ENCODE peak calls at places on chromosome 7, in seven cellular contexts. One of them, this sample, is unnamed.

GRCh38 chr7:127598318-127598717 is 4.8 kb downstream of the FSCN3 start:
- DNase-seq in posterior cingulate gyrus: no peak
- DNase-seq in ELF-1: peak; percentile 65
- DNase-seq in fibroblast of gingiva: no peak
- DNase-seq in NCI-H460: no peak
- DNase-seq in nucleus accumbens: no peak
- DNase-seq in psoas muscle: no peak
- DNase-seq in this sample: no peak

GRCh38 chr7:11607676-11608075 is 224.3 kb downstream of the THSD7A start:
- DNase-seq in NCI-H460: no peak
- DNase-seq in nucleus accumbens: no peak
- DNase-seq in psoas muscle: no peak
- DNase-seq in ELF-1: no peak
- DNase-seq in posterior cingulate gyrus: no peak
- DNase-seq in fibroblast of gingiva: no peak
- DNase-seq in this sample: no peak

GRCh38 chr7:2040893-2041270 is 191.9 kb downstream of the MAD1L1 start:
- DNase-seq in NCI-H460: no peak
- DNase-seq in nucleus accumbens: no peak
- DNase-seq in posterior cingulate gyrus: no peak
- DNase-seq in ELF-1: no peak
- DNase-seq in fibroblast of gingiva: no peak
- DNase-seq in psoas muscle: peak; percentile 3
- DNase-seq in this sample: no peak

GRCh38 chr7:81308643-81309354 is 389.9 kb upstream of the SEMA3C start:
- DNase-seq in NCI-H460: no peak
- DNase-seq in nucleus accumbens: no peak
- DNase-seq in psoas muscle: no peak
- DNase-seq in posterior cingulate gyrus: no peak
- DNase-seq in fibroblast of gingiva: peak; percentile 80
- DNase-seq in ELF-1: no peak
- DNase-seq in this sample: no peak

GRCh38 chr7:5248201-5248885 is 34.4 kb upstream of the SLC29A4 start:
- DNase-seq in fibroblast of gingiva: no peak
- DNase-seq in psoas muscle: peak; percentile 59
- DNase-seq in nucleus accumbens: no peak
- DNase-seq in posterior cingulate gyrus: no peak
- DNase-seq in ELF-1: no peak
- DNase-seq in NCI-H460: no peak
- DNase-seq in this sample: no peak

GRCh38 chr7:72321637-72322036 is 90.5 kb downstream of the CALN1 start:
- DNase-seq in fibroblast of gingiva: no peak
- DNase-seq in psoas muscle: no peak
- DNase-seq in posterior cingulate gyrus: no peak
- DNase-seq in NCI-H460: no peak
- DNase-seq in ELF-1: no peak
- DNase-seq in nucleus accumbens: no peak
- DNase-seq in this sample: no peak

GRCh38 chr7:151885202-151885580 is 8.3 kb upstream of the PRKAG2 start:
- DNase-seq in fibroblast of gingiva: no peak
- DNase-seq in psoas muscle: no peak
- DNase-seq in NCI-H460: no peak
- DNase-seq in posterior cingulate gyrus: no peak
- DNase-seq in ELF-1: no peak
- DNase-seq in nucleus accumbens: no peak
- DNase-seq in this sample: no peak

GRCh38 chr7:113292105-113292504 is 173.8 kb upstream of the SMIM30 start:
- DNase-seq in posterior cingulate gyrus: no peak
- DNase-seq in NCI-H460: no peak
- DNase-seq in psoas muscle: no peak
- DNase-seq in ELF-1: no peak
- DNase-seq in nucleus accumbens: no peak
- DNase-seq in fibroblast of gingiva: no peak
- DNase-seq in this sample: no peak

GRCh38 chr7:140719711-140720110 is 23.2 kb downstream of the NDUFB2 start:
- DNase-seq in ELF-1: no peak
- DNase-seq in NCI-H460: no peak
- DNase-seq in fibroblast of gingiva: no peak
- DNase-seq in nucleus accumbens: no peak
- DNase-seq in psoas muscle: no peak
- DNase-seq in posterior cingulate gyrus: no peak
- DNase-seq in this sample: no peak

GRCh38 chr7:19119372-19119771 is 1.9 kb upstream of the TWIST1 start:
- DNase-seq in psoas muscle: no peak
- DNase-seq in ELF-1: no peak
- DNase-seq in posterior cingulate gyrus: no peak
- DNase-seq in NCI-H460: no peak
- DNase-seq in fibroblast of gingiva: no peak
- DNase-seq in nucleus accumbens: no peak
- DNase-seq in this sample: no peak

GRCh38 chr7:28686418-28686800 is 271.7 kb downstream of the TRIL start:
- DNase-seq in ELF-1: peak; percentile 75
- DNase-seq in fibroblast of gingiva: peak; percentile 35
- DNase-seq in nucleus accumbens: peak; percentile 39
- DNase-seq in NCI-H460: peak; percentile 45
- DNase-seq in posterior cingulate gyrus: peak; percentile 28
- DNase-seq in psoas muscle: no peak
- DNase-seq in this sample: peak; percentile 18

GRCh38 chr7:97307521-97308108 is 190.1 kb downstream of the SDHAF3 start:
- DNase-seq in posterior cingulate gyrus: no peak
- DNase-seq in psoas muscle: no peak
- DNase-seq in nucleus accumbens: no peak
- DNase-seq in ELF-1: no peak
- DNase-seq in fibroblast of gingiva: no peak
- DNase-seq in NCI-H460: peak; percentile 14
- DNase-seq in this sample: no peak

GRCh38 chr7:141697211-141697871 is 4.6 kb downstream of the DENND11 start:
- DNase-seq in psoas muscle: no peak
- DNase-seq in posterior cingulate gyrus: peak; percentile 76
- DNase-seq in NCI-H460: no peak
- DNase-seq in fibroblast of gingiva: no peak
- DNase-seq in ELF-1: no peak
- DNase-seq in nucleus accumbens: peak; percentile 39
- DNase-seq in this sample: no peak

GRCh38 chr7:55192718-55193117 is 172.4 kb upstream of the LANCL2 start:
- DNase-seq in fibroblast of gingiva: peak; percentile 83
- DNase-seq in posterior cingulate gyrus: no peak
- DNase-seq in NCI-H460: no peak
- DNase-seq in psoas muscle: no peak
- DNase-seq in ELF-1: no peak
- DNase-seq in nucleus accumbens: no peak
- DNase-seq in this sample: no peak

GRCh38 chr7:52355059-52355458 is 680.4 kb upstream of the POM121L12 start:
- DNase-seq in NCI-H460: no peak
- DNase-seq in ELF-1: peak; percentile 27
- DNase-seq in nucleus accumbens: no peak
- DNase-seq in fibroblast of gingiva: no peak
- DNase-seq in psoas muscle: no peak
- DNase-seq in posterior cingulate gyrus: no peak
- DNase-seq in this sample: peak; percentile 67

GRCh38 chr7:32299133-32299702 is 191.0 kb downstream of the LSM5 start:
- DNase-seq in posterior cingulate gyrus: no peak
- DNase-seq in ELF-1: peak; percentile 30
- DNase-seq in fibroblast of gingiva: no peak
- DNase-seq in psoas muscle: peak; percentile 25
- DNase-seq in NCI-H460: no peak
- DNase-seq in nucleus accumbens: no peak
- DNase-seq in this sample: peak; percentile 38

GRCh38 chr7:8434290-8435002 is 1.0 kb downstream of the NXPH1 start:
- DNase-seq in psoas muscle: no peak
- DNase-seq in nucleus accumbens: no peak
- DNase-seq in NCI-H460: no peak
- DNase-seq in ELF-1: peak; percentile 50
- DNase-seq in posterior cingulate gyrus: no peak
- DNase-seq in fibroblast of gingiva: no peak
- DNase-seq in this sample: no peak

GRCh38 chr7:29454899-29455451 is 108.7 kb upstream of the PRR15 start:
- DNase-seq in fibroblast of gingiva: no peak
- DNase-seq in ELF-1: no peak
- DNase-seq in NCI-H460: no peak
- DNase-seq in nucleus accumbens: no peak
- DNase-seq in psoas muscle: no peak
- DNase-seq in posterior cingulate gyrus: no peak
- DNase-seq in this sample: peak; percentile 41

GRCh38 chr7:138186951-138187351 is 110.7 kb downstream of the AKR1D1 start:
- DNase-seq in psoas muscle: no peak
- DNase-seq in NCI-H460: no peak
- DNase-seq in ELF-1: no peak
- DNase-seq in posterior cingulate gyrus: no peak
- DNase-seq in nucleus accumbens: no peak
- DNase-seq in fibroblast of gingiva: no peak
- DNase-seq in this sample: no peak

GRCh38 chr7:117092801-117093200 is 139.5 kb downstream of the ST7 start:
- DNase-seq in fibroblast of gingiva: peak; percentile 23
- DNase-seq in ELF-1: no peak
- DNase-seq in posterior cingulate gyrus: no peak
- DNase-seq in NCI-H460: no peak
- DNase-seq in nucleus accumbens: no peak
- DNase-seq in psoas muscle: no peak
- DNase-seq in this sample: no peak

GRCh38 chr7:122803323-122803722 is 82.9 kb downstream of the CADPS2 start:
- DNase-seq in fibroblast of gingiva: peak; percentile 29
- DNase-seq in nucleus accumbens: no peak
- DNase-seq in posterior cingulate gyrus: no peak
- DNase-seq in NCI-H460: peak; percentile 33
- DNase-seq in ELF-1: peak; percentile 8
- DNase-seq in psoas muscle: no peak
- DNase-seq in this sample: no peak

GRCh38 chr7:150716368-150716767 is at the start of gene GIMAP1:
- DNase-seq in psoas muscle: peak; percentile 18
- DNase-seq in ELF-1: no peak
- DNase-seq in fibroblast of gingiva: no peak
- DNase-seq in posterior cingulate gyrus: no peak
- DNase-seq in nucleus accumbens: no peak
- DNase-seq in NCI-H460: no peak
- DNase-seq in this sample: no peak

GRCh38 chr7:44087914-44088838 is 5.8 kb upstream of the POLM start:
- DNase-seq in psoas muscle: peak; percentile 84
- DNase-seq in ELF-1: no peak
- DNase-seq in NCI-H460: no peak
- DNase-seq in fibroblast of gingiva: peak; percentile 98
- DNase-seq in posterior cingulate gyrus: no peak
- DNase-seq in nucleus accumbens: no peak
- DNase-seq in this sample: no peak

GRCh38 chr7:139730746-139731612 is 46.8 kb downstream of the HIPK2 start:
- DNase-seq in fibroblast of gingiva: peak; percentile 88
- DNase-seq in nucleus accumbens: no peak
- DNase-seq in ELF-1: no peak
- DNase-seq in psoas muscle: no peak
- DNase-seq in NCI-H460: no peak
- DNase-seq in posterior cingulate gyrus: no peak
- DNase-seq in this sample: no peak

GRCh38 chr7:27162930-27163775 is 2.2 kb downstream of the HOXA9 start:
- DNase-seq in NCI-H460: no peak
- DNase-seq in nucleus accumbens: no peak
- DNase-seq in ELF-1: no peak
- DNase-seq in psoas muscle: no peak
- DNase-seq in fibroblast of gingiva: no peak
- DNase-seq in posterior cingulate gyrus: no peak
- DNase-seq in this sample: no peak

GRCh38 chr7:128352636-128353035 is 8.9 kb downstream of the PRRT4 start:
- DNase-seq in NCI-H460: no peak
- DNase-seq in ELF-1: no peak
- DNase-seq in psoas muscle: no peak
- DNase-seq in fibroblast of gingiva: no peak
- DNase-seq in nucleus accumbens: no peak
- DNase-seq in posterior cingulate gyrus: no peak
- DNase-seq in this sample: no peak

GRCh38 chr7:151051108-151051507 is 2.8 kb downstream of the ASIC3 start:
- DNase-seq in posterior cingulate gyrus: peak; percentile 31
- DNase-seq in psoas muscle: peak; percentile 60
- DNase-seq in ELF-1: peak; percentile 92
- DNase-seq in nucleus accumbens: no peak
- DNase-seq in NCI-H460: peak; percentile 38
- DNase-seq in fibroblast of gingiva: peak; percentile 67
- DNase-seq in this sample: no peak

GRCh38 chr7:106041140-106041717 is 70.9 kb downstream of the SYPL1 start:
- DNase-seq in psoas muscle: no peak
- DNase-seq in fibroblast of gingiva: no peak
- DNase-seq in ELF-1: peak; percentile 82
- DNase-seq in posterior cingulate gyrus: no peak
- DNase-seq in nucleus accumbens: no peak
- DNase-seq in NCI-H460: peak; percentile 52
- DNase-seq in this sample: peak; percentile 23

GRCh38 chr7:1737956-1738355 is 67.9 kb downstream of the ELFN1 start:
- DNase-seq in fibroblast of gingiva: no peak
- DNase-seq in psoas muscle: no peak
- DNase-seq in nucleus accumbens: no peak
- DNase-seq in NCI-H460: no peak
- DNase-seq in posterior cingulate gyrus: no peak
- DNase-seq in ELF-1: no peak
- DNase-seq in this sample: no peak

GRCh38 chr7:127741764-127742375 is 89.9 kb downstream of the SND1 start:
- DNase-seq in psoas muscle: no peak
- DNase-seq in ELF-1: no peak
- DNase-seq in NCI-H460: no peak
- DNase-seq in fibroblast of gingiva: no peak
- DNase-seq in nucleus accumbens: no peak
- DNase-seq in posterior cingulate gyrus: no peak
- DNase-seq in this sample: no peak

GRCh38 chr7:6646380-6646950 is 9.3 kb downstream of the ZNF316 start:
- DNase-seq in NCI-H460: no peak
- DNase-seq in psoas muscle: no peak
- DNase-seq in nucleus accumbens: no peak
- DNase-seq in posterior cingulate gyrus: no peak
- DNase-seq in ELF-1: no peak
- DNase-seq in fibroblast of gingiva: no peak
- DNase-seq in this sample: no peak

GRCh38 chr7:90933984-90934383 is 330.2 kb upstream of the FZD1 start:
- DNase-seq in NCI-H460: no peak
- DNase-seq in posterior cingulate gyrus: no peak
- DNase-seq in ELF-1: no peak
- DNase-seq in fibroblast of gingiva: no peak
- DNase-seq in psoas muscle: peak; percentile 27
- DNase-seq in nucleus accumbens: no peak
- DNase-seq in this sample: no peak

GRCh38 chr7:104317944-104318629 is 10.3 kb upstream of the LHFPL3 start:
- DNase-seq in psoas muscle: no peak
- DNase-seq in nucleus accumbens: no peak
- DNase-seq in posterior cingulate gyrus: no peak
- DNase-seq in ELF-1: no peak
- DNase-seq in fibroblast of gingiva: no peak
- DNase-seq in NCI-H460: no peak
- DNase-seq in this sample: no peak

GRCh38 chr7:40850017-40850416 is 715.2 kb downstream of the SUGCT start:
- DNase-seq in posterior cingulate gyrus: no peak
- DNase-seq in NCI-H460: no peak
- DNase-seq in ELF-1: no peak
- DNase-seq in nucleus accumbens: no peak
- DNase-seq in fibroblast of gingiva: peak; percentile 17
- DNase-seq in psoas muscle: no peak
- DNase-seq in this sample: no peak

GRCh38 chr7:150377116-150377979 is 1.8 kb upstream of the ZNF775 start:
- DNase-seq in psoas muscle: no peak
- DNase-seq in posterior cingulate gyrus: no peak
- DNase-seq in fibroblast of gingiva: no peak
- DNase-seq in ELF-1: no peak
- DNase-seq in nucleus accumbens: no peak
- DNase-seq in NCI-H460: no peak
- DNase-seq in this sample: no peak